ENCODE peak calls at places on chromosome 7, in five cellular contexts. B is sigmoid colon, K is neural crest cell, V is lung, O is fibroblast of the conjunctiva. S is an unnamed sample.

GRCh38 chr7:157521752-157522151 is 184.9 kb downstream of the DNAJB6 start:
- DNase-seq in B (peak; percentile 30), K (no peak), V (no peak), O (no peak), S (no peak)

GRCh38 chr7:122965306-122965705 is 30.2 kb downstream of the TAS2R16 start:
- DNase-seq in B (no peak), K (no peak), V (no peak), O (no peak), S (no peak)

GRCh38 chr7:48427671-48428070 is 256.4 kb downstream of the ABCA13 start:
- DNase-seq in B (no peak), K (no peak), V (no peak), O (no peak), S (no peak)

GRCh38 chr7:148253629-148254028 is 336.9 kb upstream of the C7orf33 start:
- DNase-seq in B (no peak), K (no peak), V (no peak), O (no peak), S (no peak)

GRCh38 chr7:115975766-115976165 is 54.8 kb downstream of the TFEC start:
- DNase-seq in B (no peak), K (no peak), V (no peak), O (no peak), S (no peak)

GRCh38 chr7:158016171-158017087 is 571.2 kb downstream of the PTPRN2 start:
- DNase-seq in B (no peak), K (no peak), V (peak; percentile 42), O (no peak), S (no peak)

GRCh38 chr7:135200824-135201331 is 10.4 kb downstream of the WDR91 start:
- DNase-seq in B (no peak), K (no peak), V (no peak), O (no peak), S (no peak)

GRCh38 chr7:51471199-51472016 is 154.8 kb upstream of the COBL start:
- DNase-seq in B (no peak), K (peak; percentile 38), V (no peak), O (no peak), S (no peak)

GRCh38 chr7:142813262-142813661 is 41.6 kb upstream of the EPHB6 start:
- DNase-seq in B (no peak), K (no peak), V (no peak), O (no peak), S (no peak)

GRCh38 chr7:11896663-11897062 is 64.7 kb upstream of the THSD7A start:
- DNase-seq in B (no peak), K (no peak), V (no peak), O (no peak), S (no peak)

GRCh38 chr7:25624837-25625236 is 396.6 kb upstream of the NPVF start:
- DNase-seq in B (no peak), K (no peak), V (no peak), O (peak; percentile 42), S (peak; percentile 41)

GRCh38 chr7:39709768-39710291 is 86.5 kb downstream of the RALA start:
- DNase-seq in B (peak; percentile 67), K (no peak), V (no peak), O (peak; percentile 94), S (peak; percentile 24)

GRCh38 chr7:84042110-84042539 is 152.5 kb downstream of the SEMA3A start:
- DNase-seq in B (no peak), K (no peak), V (no peak), O (peak; percentile 51), S (no peak)

GRCh38 chr7:95999481-95999880 is 227.1 kb downstream of the DYNC1I1 start:
- DNase-seq in B (no peak), K (no peak), V (no peak), O (no peak), S (no peak)

GRCh38 chr7:81111358-81111757 is 192.5 kb upstream of the SEMA3C start:
- DNase-seq in B (no peak), K (no peak), V (no peak), O (peak; percentile 90), S (no peak)

GRCh38 chr7:75054744-75055527 is 18.7 kb downstream of the RCC1L start:
- DNase-seq in B (peak; percentile 76), K (no peak), V (peak; percentile 61), O (peak; percentile 48), S (peak; percentile 17)

GRCh38 chr7:108299251-108300014 is 156.8 kb downstream of the NRCAM start:
- DNase-seq in B (no peak), K (no peak), V (no peak), O (no peak), S (no peak)

GRCh38 chr7:7564323-7564780 is 2.3 kb upstream of the MIOS start:
- DNase-seq in B (no peak), K (no peak), V (no peak), O (no peak), S (no peak)